ENCODE peak calls at places on chromosome 5, in five cellular contexts. Y is sciatic nerve, C is foreskin fibroblast, A is body of pancreas, M is GM19239. E is an unnamed sample.

GRCh38 chr5:27911216-27911615 is 872.8 kb upstream of the CDH9 start:
- DNase-seq in M (no peak), A (no peak), Y (no peak), C (no peak), E (no peak)

GRCh38 chr5:78761831-78762230 is 113.3 kb upstream of the LHFPL2 start:
- DNase-seq in Y (no peak), M (no peak), A (no peak), C (no peak), E (peak; percentile 10)

GRCh38 chr5:102223542-102224444 is 72.3 kb downstream of the SLCO4C1 start:
- DNase-seq in Y (no peak), A (no peak), M (no peak), C (peak; percentile 29), E (peak; percentile 2)

GRCh38 chr5:88419931-88420330 is 151.3 kb upstream of the TMEM161B start:
- DNase-seq in A (no peak), M (no peak), C (no peak), Y (no peak), E (no peak)

GRCh38 chr5:103433216-103433615 is 129.4 kb downstream of the NUDT12 start:
- DNase-seq in C (peak; percentile 60), A (no peak), M (no peak), Y (no peak), E (no peak)

GRCh38 chr5:568809-569208 is 43.3 kb upstream of the CEP72 start:
- DNase-seq in A (no peak), Y (peak; percentile 27), C (no peak), M (no peak), E (no peak)

GRCh38 chr5:158061451-158061850 is 202.5 kb upstream of the CLINT1 start:
- DNase-seq in A (no peak), C (no peak), Y (no peak), M (no peak), E (no peak)

GRCh38 chr5:43409809-43410271 is 2.4 kb downstream of the CCL28 start:
- DNase-seq in Y (no peak), M (no peak), A (peak; percentile 94), C (no peak), E (no peak)

GRCh38 chr5:121692163-121692562 is 159.5 kb upstream of the FTMT start:
- DNase-seq in M (no peak), C (no peak), Y (no peak), A (no peak), E (no peak)

GRCh38 chr5:146618434-146618833 is 102.4 kb upstream of the GPR151 start:
- DNase-seq in Y (no peak), A (no peak), C (no peak), M (no peak), E (no peak)

GRCh38 chr5:159441441-159441840 is 111.2 kb upstream of the IL12B start:
- DNase-seq in A (peak; percentile 9), C (no peak), M (no peak), Y (no peak), E (no peak)

GRCh38 chr5:95219411-95219810 is 65.5 kb downstream of the MCTP1 start:
- DNase-seq in M (no peak), Y (no peak), C (no peak), A (no peak), E (no peak)

GRCh38 chr5:13664377-13664776 is 280.1 kb downstream of the DNAH5 start:
- DNase-seq in C (peak; percentile 57), A (no peak), M (no peak), Y (no peak), E (no peak)

GRCh38 chr5:174618589-174618988 is 105.8 kb upstream of the MSX2 start:
- DNase-seq in Y (no peak), A (no peak), M (no peak), C (no peak), E (no peak)

GRCh38 chr5:69368458-69369368 is 607 bp downstream of the AK6 start:
- DNase-seq in M (no peak), Y (no peak), A (no peak), C (no peak), E (no peak)

GRCh38 chr5:177094224-177095087 is 7.7 kb downstream of the FGFR4 start:
- DNase-seq in A (peak; percentile 73), M (no peak), Y (peak; percentile 70), C (peak; percentile 83), E (no peak)

GRCh38 chr5:138840100-138840499 is 35.0 kb downstream of the LRRTM2 start:
- DNase-seq in Y (no peak), C (no peak), A (no peak), M (no peak), E (no peak)

GRCh38 chr5:141889282-141889871 is 11.2 kb upstream of the PCDH1 start:
- DNase-seq in A (no peak), C (peak; percentile 58), M (no peak), Y (no peak), E (no peak)

GRCh38 chr5:132481243-132482211 is 9.0 kb downstream of the IRF1 start:
- DNase-seq in C (no peak), A (no peak), M (no peak), Y (no peak), E (no peak)

GRCh38 chr5:10567781-10568321 is 4.0 kb downstream of the ANKRD33B start:
- DNase-seq in A (no peak), C (peak; percentile 56), Y (peak; percentile 19), M (no peak), E (no peak)

GRCh38 chr5:95711501-95712346 is 19.4 kb upstream of the RHOBTB3 start:
- DNase-seq in M (no peak), Y (no peak), C (no peak), A (no peak), E (no peak)

GRCh38 chr5:133299021-133299420 is 247.2 kb downstream of the HSPA4 start:
- DNase-seq in A (no peak), Y (no peak), C (no peak), M (no peak), E (no peak)

E was measured in HL-60.